ENCODE peak calls at places on chromosome 2, in nine cellular contexts. Y, G, N, C, X, B, F, E and L are unnamed samples.

GRCh38 chr2:120400546-120400945 is 54.6 kb downstream of the INHBB start:
- DNase-seq in Y (no peak), G (no peak), N (no peak), C (no peak), X (no peak), B (no peak), F (no peak), E (peak; percentile 43), L (no peak)

GRCh38 chr2:198917926-198918325 is 539.8 kb downstream of the SATB2 start:
- DNase-seq in Y (no peak), G (no peak), N (no peak), C (no peak), X (no peak), B (no peak), F (no peak), E (no peak), L (no peak)

GRCh38 chr2:165277860-165278656 is 38.8 kb downstream of the SCN2A start:
- DNase-seq in Y (no peak), G (no peak), N (no peak), C (no peak), X (no peak), B (no peak), F (no peak), E (no peak), L (no peak)

GRCh38 chr2:54572262-54572635 is 116.1 kb downstream of the SPTBN1 start:
- DNase-seq in Y (no peak), G (peak; percentile 95), N (peak; percentile 37), C (peak; percentile 68), X (no peak), B (no peak), F (no peak), E (no peak), L (no peak)

GRCh38 chr2:17543848-17544645 is 3.6 kb downstream of the VSNL1 start:
- DNase-seq in Y (no peak), G (peak; percentile 43), N (no peak), C (peak; percentile 19), X (no peak), B (no peak), F (no peak), E (no peak), L (no peak)

GRCh38 chr2:11175293-11175795 is 20.1 kb downstream of the SLC66A3 start:
- DNase-seq in Y (no peak), G (no peak), N (no peak), C (peak; percentile 81), X (no peak), B (no peak), F (no peak), E (no peak), L (no peak)

GRCh38 chr2:110149330-110150220 is 34.0 kb upstream of the MALL start:
- DNase-seq in Y (no peak), G (peak; percentile 91), N (no peak), C (peak; percentile 81), X (no peak), B (no peak), F (peak; percentile 33), E (no peak), L (no peak)

GRCh38 chr2:26530696-26531095 is 52.8 kb upstream of the OTOF start:
- DNase-seq in Y (no peak), G (no peak), N (no peak), C (peak; percentile 51), X (no peak), B (no peak), F (no peak), E (peak; percentile 33), L (no peak)

GRCh38 chr2:37638973-37639372 is 32.5 kb downstream of the CDC42EP3 start:
- DNase-seq in Y (no peak), G (no peak), N (no peak), C (no peak), X (no peak), B (no peak), F (no peak), E (no peak), L (no peak)

GRCh38 chr2:37637985-37638384 is 33.5 kb downstream of the CDC42EP3 start:
- DNase-seq in Y (no peak), G (no peak), N (no peak), C (no peak), X (peak; percentile 45), B (no peak), F (no peak), E (no peak), L (no peak)

GRCh38 chr2:37635359-37636208 is 35.9 kb downstream of the CDC42EP3 start:
- DNase-seq in Y (peak; percentile 28), G (peak; percentile 16), N (no peak), C (peak; percentile 86), X (peak; percentile 49), B (peak; percentile 68), F (no peak), E (no peak), L (peak; percentile 28)

GRCh38 chr2:37636209-37637077 is 35.0 kb downstream of the CDC42EP3 start:
- DNase-seq in Y (no peak), G (no peak), N (no peak), C (no peak), X (no peak), B (no peak), F (no peak), E (no peak), L (peak; percentile 53)

GRCh38 chr2:37637122-37637875 is 34.1 kb downstream of the CDC42EP3 start:
- DNase-seq in Y (no peak), G (no peak), N (no peak), C (no peak), X (peak; percentile 59), B (no peak), F (no peak), E (no peak), L (no peak)
- TF ChIP-seq CTCF in Y (no peak), G (peak; percentile 26), N (no peak), C (peak; percentile 2), X (no peak), B (no peak), F (peak; percentile 3), E (peak; percentile 56), L (no peak)

DNA sequence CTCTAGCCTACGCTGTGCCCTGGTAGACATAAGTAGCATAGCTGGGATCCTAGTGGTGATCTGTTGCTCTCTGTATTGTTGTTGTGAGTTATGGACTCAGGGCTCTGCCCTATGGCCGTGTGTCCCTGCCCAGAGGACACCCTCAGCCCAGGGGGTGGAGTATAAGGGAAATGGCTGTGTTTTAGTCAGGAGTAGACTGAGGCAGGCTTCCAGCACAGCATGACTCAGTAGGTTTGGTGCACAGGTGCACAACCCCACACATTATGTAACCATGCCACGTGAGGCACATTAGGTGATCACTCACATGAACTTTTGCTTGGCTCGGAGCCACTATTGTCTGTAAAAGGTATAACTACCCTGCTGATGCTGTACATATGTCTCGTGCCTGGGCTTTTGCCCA is 59.9 kb upstream of the PEX13 start:
- DNase-seq in Y (peak; percentile 78), G (peak; percentile 60), N (peak; percentile 67), C (no peak), X (no peak), B (no peak), F (no peak), E (no peak), L (no peak)
- H3K27ac ChIP-seq in Y (peak overlapping the region; percentile 56), G (peak overlapping the region; percentile 58), N (no peak overlapping the region), C (no peak overlapping the region), X (no peak overlapping the region), B (no peak overlapping the region), F (no peak overlapping the region), E (no peak overlapping the region), L (no peak overlapping the region)

DNA sequence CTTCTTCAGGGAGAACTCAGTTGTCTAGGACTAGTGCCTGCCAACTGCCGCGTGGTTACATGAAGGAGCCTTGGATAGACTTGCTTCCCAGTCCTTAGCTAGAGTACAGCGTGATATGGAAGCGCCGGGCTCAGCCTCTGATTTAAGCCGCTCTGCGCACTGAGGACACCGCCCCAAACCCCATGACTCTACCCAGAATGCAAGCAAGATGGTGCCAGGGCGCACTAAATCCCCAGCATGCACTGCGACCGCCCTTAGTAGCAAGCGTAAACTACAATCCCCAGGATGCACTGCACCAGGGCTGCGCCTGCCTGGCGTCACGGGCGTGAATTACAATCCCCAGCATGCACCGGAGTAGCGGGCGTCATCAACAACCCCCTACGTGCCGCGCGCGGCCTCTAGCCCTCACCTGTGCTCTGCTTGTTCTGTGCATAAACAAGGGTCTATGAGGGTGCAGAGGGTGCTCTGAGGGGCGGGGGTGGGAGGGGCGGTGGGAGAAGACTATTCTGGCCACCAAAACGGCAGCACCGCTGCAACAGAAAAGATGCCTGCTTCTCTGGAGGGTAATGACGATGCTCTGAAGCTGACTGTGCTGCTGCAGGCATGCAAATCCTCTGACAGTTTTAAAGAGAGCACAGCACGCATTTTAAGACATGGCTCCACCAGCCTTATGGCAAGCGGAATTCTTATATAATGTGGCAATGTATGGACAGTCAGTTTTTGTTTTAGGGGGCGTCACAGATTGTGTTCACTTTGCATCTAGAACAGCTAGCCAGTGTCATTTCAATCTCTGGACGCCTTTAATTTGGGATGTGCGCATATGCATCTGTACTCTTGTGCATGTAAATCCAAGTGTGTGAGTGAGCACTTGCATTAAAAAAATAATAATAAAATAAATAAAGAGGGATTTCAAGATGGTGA is 282.5 kb upstream of the MYT1L start:
- DNase-seq in Y (peak; percentile 79), G (peak; percentile 70), N (peak; percentile 93), C (peak; percentile 85), X (peak; percentile 81), B (peak; percentile 93), F (peak; percentile 52), E (peak; percentile 98), L (peak; percentile 87)
- H3K4me3 ChIP-seq in Y (peak overlapping the region; percentile 22), G (peak overlapping the region; percentile 49), N (no peak overlapping the region), C (peak overlapping the region; percentile 42), X (peak overlapping the region; percentile 45), B (peak overlapping the region; percentile 50), F (peak overlapping the region; percentile 51), E (peak overlapping the region; percentile 85), L (peak overlapping the region; percentile 54)

GRCh38 chr2:181072486-181072885 is 92.1 kb downstream of the UBE2E3 start:
- DNase-seq in Y (no peak), G (no peak), N (no peak), C (peak; percentile 62), X (no peak), B (no peak), F (no peak), E (no peak), L (no peak)

GRCh38 chr2:181076666-181077065 is 96.3 kb downstream of the UBE2E3 start:
- DNase-seq in Y (no peak), G (no peak), N (no peak), C (no peak), X (no peak), B (no peak), F (no peak), E (no peak), L (no peak)

GRCh38 chr2:181073896-181074295 is 93.5 kb downstream of the UBE2E3 start:
- DNase-seq in Y (no peak), G (no peak), N (no peak), C (peak; percentile 47), X (no peak), B (no peak), F (no peak), E (no peak), L (no peak)

GRCh38 chr2:181074457-181074856 is 94.1 kb downstream of the UBE2E3 start:
- DNase-seq in Y (no peak), G (no peak), N (no peak), C (no peak), X (no peak), B (no peak), F (no peak), E (no peak), L (no peak)

DNA sequence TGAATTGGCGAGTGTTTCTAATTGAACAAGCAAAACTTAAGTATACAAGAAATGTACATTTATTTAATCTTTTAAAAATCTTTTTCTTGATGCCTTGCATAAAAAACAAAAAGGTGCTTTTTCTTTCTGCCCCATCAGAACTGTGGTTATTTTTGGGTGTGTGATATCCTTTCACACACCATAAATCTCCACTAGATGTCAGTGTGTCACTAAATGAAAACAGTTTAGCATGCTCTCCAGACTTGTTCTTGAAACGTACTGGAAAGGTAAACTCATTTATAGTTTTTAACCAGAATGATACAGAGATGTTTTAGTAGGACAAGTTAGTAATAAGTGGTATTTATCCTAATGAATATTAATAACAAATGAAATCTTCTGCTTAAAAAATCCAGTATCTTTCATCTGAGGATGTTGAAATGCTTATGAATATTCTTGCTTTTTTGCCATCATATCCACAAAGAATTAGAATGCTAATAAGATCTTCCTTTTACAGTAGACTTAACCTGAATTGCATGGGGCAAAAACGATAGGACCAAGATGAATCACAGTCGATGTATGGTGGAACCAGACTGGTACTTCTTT is 96.8 kb downstream of the UBE2E3 start:
- DNase-seq in Y (no peak), G (peak; percentile 74), N (no peak), C (peak; percentile 70), X (no peak), B (no peak), F (no peak), E (no peak), L (no peak)
- TF ChIP-seq CTCF in Y (peak; percentile 48), G (peak; percentile 82), N (peak; percentile 76), C (peak; percentile 70), X (peak; percentile 59), B (peak; percentile 69), F (peak; percentile 54), E (peak; percentile 85), L (peak; percentile 29)